ENCODE peak calls at places on chromosomes 4 and X, in nine cellular contexts. One of them, this sample, is unnamed.

GRCh38 chrX:51852621-51853020 is 40.8 kb upstream of the MAGED1 start:
- DNase-seq in suprapubic skin: no peak
- DNase-seq in HCT116: no peak
- DNase-seq in uterus: no peak
- DNase-seq in MM.1S: no peak
- DNase-seq in H9: no peak
- DNase-seq in naive thymus-derived CD4-positive, alpha-beta T cell: no peak
- DNase-seq in body of pancreas: no peak
- DNase-seq in adrenal gland: no peak
- DNase-seq in this sample: no peak

GRCh38 chr4:141962486-141962885 is 326.1 kb downstream of the IL15 start:
- DNase-seq in suprapubic skin: no peak
- DNase-seq in HCT116: no peak
- DNase-seq in uterus: no peak
- DNase-seq in MM.1S: no peak
- DNase-seq in H9: no peak
- DNase-seq in naive thymus-derived CD4-positive, alpha-beta T cell: no peak
- DNase-seq in body of pancreas: no peak
- DNase-seq in adrenal gland: no peak
- DNase-seq in this sample: no peak

GRCh38 chr4:6021831-6022606 is 3.8 kb upstream of the C4orf50 start:
- DNase-seq in suprapubic skin: no peak
- DNase-seq in HCT116: no peak
- DNase-seq in uterus: no peak
- DNase-seq in MM.1S: peak; percentile 64
- DNase-seq in H9: no peak
- DNase-seq in naive thymus-derived CD4-positive, alpha-beta T cell: no peak
- DNase-seq in body of pancreas: no peak
- DNase-seq in adrenal gland: no peak
- DNase-seq in this sample: no peak

GRCh38 chr4:137375111-137375850 is 157.0 kb downstream of the PCDH18 start:
- DNase-seq in suprapubic skin: no peak
- DNase-seq in HCT116: no peak
- DNase-seq in uterus: no peak
- DNase-seq in MM.1S: no peak
- DNase-seq in H9: no peak
- DNase-seq in naive thymus-derived CD4-positive, alpha-beta T cell: no peak
- DNase-seq in body of pancreas: no peak
- DNase-seq in adrenal gland: no peak
- DNase-seq in this sample: no peak

GRCh38 chr4:127586922-127587571 is 45.7 kb upstream of the INTU start:
- DNase-seq in suprapubic skin: no peak
- DNase-seq in HCT116: peak; percentile 38
- DNase-seq in uterus: no peak
- DNase-seq in MM.1S: peak; percentile 50
- DNase-seq in H9: peak; percentile 74
- DNase-seq in naive thymus-derived CD4-positive, alpha-beta T cell: no peak
- DNase-seq in body of pancreas: no peak
- DNase-seq in adrenal gland: no peak
- DNase-seq in this sample: no peak

GRCh38 chr4:78057135-78057599 is at the start of gene FRAS1:
- DNase-seq in suprapubic skin: peak; percentile 63
- DNase-seq in HCT116: no peak
- DNase-seq in uterus: peak; percentile 14
- DNase-seq in MM.1S: no peak
- DNase-seq in H9: peak; percentile 68
- DNase-seq in naive thymus-derived CD4-positive, alpha-beta T cell: no peak
- DNase-seq in body of pancreas: peak; percentile 38
- DNase-seq in adrenal gland: no peak
- DNase-seq in this sample: peak; percentile 4

GRCh38 chrX:53089224-53089842 is 4.6 kb upstream of the KANTR start:
- DNase-seq in suprapubic skin: peak; percentile 67
- DNase-seq in HCT116: peak; percentile 34
- DNase-seq in uterus: peak; percentile 56
- DNase-seq in MM.1S: peak; percentile 44
- DNase-seq in H9: no peak
- DNase-seq in naive thymus-derived CD4-positive, alpha-beta T cell: no peak
- DNase-seq in body of pancreas: peak; percentile 53
- DNase-seq in adrenal gland: peak; percentile 66
- DNase-seq in this sample: no peak

GRCh38 chr4:88285235-88285505 is 809 bp upstream of the PPM1K start:
- DNase-seq in suprapubic skin: no peak
- DNase-seq in HCT116: no peak
- DNase-seq in uterus: no peak
- DNase-seq in MM.1S: no peak
- DNase-seq in H9: no peak
- DNase-seq in naive thymus-derived CD4-positive, alpha-beta T cell: no peak
- DNase-seq in body of pancreas: no peak
- DNase-seq in adrenal gland: no peak
- DNase-seq in this sample: no peak

GRCh38 chrX:66016905-66017658 is 22.8 kb downstream of the VSIG4 start:
- DNase-seq in suprapubic skin: no peak
- DNase-seq in HCT116: no peak
- DNase-seq in uterus: no peak
- DNase-seq in MM.1S: no peak
- DNase-seq in H9: no peak
- DNase-seq in naive thymus-derived CD4-positive, alpha-beta T cell: no peak
- DNase-seq in body of pancreas: no peak
- DNase-seq in adrenal gland: no peak
- DNase-seq in this sample: no peak

GRCh38 chrX:113741744-113742143 is 842.1 kb upstream of the HTR2C start:
- DNase-seq in suprapubic skin: no peak
- DNase-seq in HCT116: peak; percentile 18
- DNase-seq in uterus: no peak
- DNase-seq in MM.1S: peak; percentile 68
- DNase-seq in H9: no peak
- DNase-seq in naive thymus-derived CD4-positive, alpha-beta T cell: no peak
- DNase-seq in body of pancreas: no peak
- DNase-seq in adrenal gland: no peak
- DNase-seq in this sample: no peak

GRCh38 chrX:153984351-153985178 is 12.0 kb downstream of the TMEM187 start:
- DNase-seq in suprapubic skin: no peak
- DNase-seq in HCT116: no peak
- DNase-seq in uterus: no peak
- DNase-seq in MM.1S: no peak
- DNase-seq in H9: no peak
- DNase-seq in naive thymus-derived CD4-positive, alpha-beta T cell: no peak
- DNase-seq in body of pancreas: no peak
- DNase-seq in adrenal gland: no peak
- DNase-seq in this sample: no peak

GRCh38 chr4:10656420-10656819 is 28.1 kb downstream of the CLNK start:
- DNase-seq in suprapubic skin: no peak
- DNase-seq in HCT116: no peak
- DNase-seq in uterus: no peak
- DNase-seq in MM.1S: no peak
- DNase-seq in H9: no peak
- DNase-seq in naive thymus-derived CD4-positive, alpha-beta T cell: no peak
- DNase-seq in body of pancreas: no peak
- DNase-seq in adrenal gland: no peak
- DNase-seq in this sample: no peak

GRCh38 chr4:150217192-150217591 is 138.9 kb downstream of the DCLK2 start:
- DNase-seq in suprapubic skin: no peak
- DNase-seq in HCT116: no peak
- DNase-seq in uterus: no peak
- DNase-seq in MM.1S: no peak
- DNase-seq in H9: no peak
- DNase-seq in naive thymus-derived CD4-positive, alpha-beta T cell: no peak
- DNase-seq in body of pancreas: no peak
- DNase-seq in adrenal gland: no peak
- DNase-seq in this sample: no peak

GRCh38 chr4:83150563-83151330 is 36.2 kb upstream of the PLAC8 start:
- DNase-seq in suprapubic skin: no peak
- DNase-seq in HCT116: no peak
- DNase-seq in uterus: peak; percentile 35
- DNase-seq in MM.1S: no peak
- DNase-seq in H9: no peak
- DNase-seq in naive thymus-derived CD4-positive, alpha-beta T cell: no peak
- DNase-seq in body of pancreas: no peak
- DNase-seq in adrenal gland: no peak
- DNase-seq in this sample: no peak

GRCh38 chr4:122874194-122874593 is 47.6 kb downstream of the FGF2 start:
- DNase-seq in suprapubic skin: no peak
- DNase-seq in HCT116: no peak
- DNase-seq in uterus: no peak
- DNase-seq in MM.1S: no peak
- DNase-seq in H9: no peak
- DNase-seq in naive thymus-derived CD4-positive, alpha-beta T cell: no peak
- DNase-seq in body of pancreas: no peak
- DNase-seq in adrenal gland: no peak
- DNase-seq in this sample: no peak

GRCh38 chrX:24396236-24396929 is 35.9 kb downstream of the SUPT20HL1 start:
- DNase-seq in suprapubic skin: no peak
- DNase-seq in HCT116: no peak
- DNase-seq in uterus: no peak
- DNase-seq in MM.1S: no peak
- DNase-seq in H9: no peak
- DNase-seq in naive thymus-derived CD4-positive, alpha-beta T cell: no peak
- DNase-seq in body of pancreas: no peak
- DNase-seq in adrenal gland: no peak
- DNase-seq in this sample: no peak

GRCh38 chr4:29131304-29131703 is 1588.9 kb upstream of the PCDH7 start:
- DNase-seq in suprapubic skin: no peak
- DNase-seq in HCT116: peak; percentile 1
- DNase-seq in uterus: no peak
- DNase-seq in MM.1S: no peak
- DNase-seq in H9: no peak
- DNase-seq in naive thymus-derived CD4-positive, alpha-beta T cell: no peak
- DNase-seq in body of pancreas: no peak
- DNase-seq in adrenal gland: no peak
- DNase-seq in this sample: no peak

GRCh38 chr4:119785963-119786362 is 157.4 kb upstream of the PDE5A start:
- DNase-seq in suprapubic skin: no peak
- DNase-seq in HCT116: peak; percentile 13
- DNase-seq in uterus: no peak
- DNase-seq in MM.1S: peak; percentile 46
- DNase-seq in H9: no peak
- DNase-seq in naive thymus-derived CD4-positive, alpha-beta T cell: no peak
- DNase-seq in body of pancreas: peak; percentile 21
- DNase-seq in adrenal gland: peak; percentile 37
- DNase-seq in this sample: no peak

GRCh38 chr4:175373031-175373430 is 439.0 kb downstream of the GPM6A start:
- DNase-seq in suprapubic skin: no peak
- DNase-seq in HCT116: no peak
- DNase-seq in uterus: no peak
- DNase-seq in MM.1S: no peak
- DNase-seq in H9: no peak
- DNase-seq in naive thymus-derived CD4-positive, alpha-beta T cell: no peak
- DNase-seq in body of pancreas: no peak
- DNase-seq in adrenal gland: no peak
- DNase-seq in this sample: no peak

GRCh38 chr4:34619531-34620109 is 1624.7 kb downstream of the ARAP2 start:
- DNase-seq in suprapubic skin: no peak
- DNase-seq in HCT116: no peak
- DNase-seq in uterus: no peak
- DNase-seq in MM.1S: no peak
- DNase-seq in H9: no peak
- DNase-seq in naive thymus-derived CD4-positive, alpha-beta T cell: no peak
- DNase-seq in body of pancreas: no peak
- DNase-seq in adrenal gland: no peak
- DNase-seq in this sample: no peak
- H3K27ac ChIP-seq in suprapubic skin: no peak overlapping the region
- H3K27ac ChIP-seq in HCT116: no peak overlapping the region
- H3K27ac ChIP-seq in uterus: no peak overlapping the region
- H3K27ac ChIP-seq in MM.1S: no peak overlapping the region
- H3K27ac ChIP-seq in H9: no peak overlapping the region
- H3K27ac ChIP-seq in naive thymus-derived CD4-positive, alpha-beta T cell: no peak overlapping the region
- H3K27ac ChIP-seq in body of pancreas: no peak overlapping the region
- H3K27ac ChIP-seq in adrenal gland: no peak overlapping the region
- H3K27ac ChIP-seq in this sample: no peak overlapping the region

GRCh38 chr4:76212301-76212700 is 1.3 kb downstream of the SCARB2 start:
- DNase-seq in suprapubic skin: no peak
- DNase-seq in HCT116: no peak
- DNase-seq in uterus: no peak
- DNase-seq in MM.1S: no peak
- DNase-seq in H9: no peak
- DNase-seq in naive thymus-derived CD4-positive, alpha-beta T cell: no peak
- DNase-seq in body of pancreas: no peak
- DNase-seq in adrenal gland: no peak
- DNase-seq in this sample: no peak

GRCh38 chr4:76211769-76212168 is 1.9 kb downstream of the SCARB2 start:
- DNase-seq in suprapubic skin: no peak
- DNase-seq in HCT116: no peak
- DNase-seq in uterus: no peak
- DNase-seq in MM.1S: no peak
- DNase-seq in H9: no peak
- DNase-seq in naive thymus-derived CD4-positive, alpha-beta T cell: no peak
- DNase-seq in body of pancreas: no peak
- DNase-seq in adrenal gland: no peak
- DNase-seq in this sample: no peak

GRCh38 chr4:76208005-76208765 is 5.4 kb downstream of the SCARB2 start:
- DNase-seq in suprapubic skin: peak; percentile 84
- DNase-seq in HCT116: no peak
- DNase-seq in uterus: peak; percentile 73
- DNase-seq in MM.1S: no peak
- DNase-seq in H9: no peak
- DNase-seq in naive thymus-derived CD4-positive, alpha-beta T cell: no peak
- DNase-seq in body of pancreas: peak; percentile 75
- DNase-seq in adrenal gland: peak; percentile 83
- DNase-seq in this sample: peak; percentile 83

GRCh38 chr4:76209876-76210275 is 3.7 kb downstream of the SCARB2 start:
- DNase-seq in suprapubic skin: no peak
- DNase-seq in HCT116: no peak
- DNase-seq in uterus: no peak
- DNase-seq in MM.1S: no peak
- DNase-seq in H9: no peak
- DNase-seq in naive thymus-derived CD4-positive, alpha-beta T cell: no peak
- DNase-seq in body of pancreas: no peak
- DNase-seq in adrenal gland: no peak
- DNase-seq in this sample: no peak

GRCh38 chr4:76210502-76210901 is 3.1 kb downstream of the SCARB2 start:
- DNase-seq in suprapubic skin: no peak
- DNase-seq in HCT116: no peak
- DNase-seq in uterus: no peak
- DNase-seq in MM.1S: peak; percentile 41
- DNase-seq in H9: no peak
- DNase-seq in naive thymus-derived CD4-positive, alpha-beta T cell: no peak
- DNase-seq in body of pancreas: no peak
- DNase-seq in adrenal gland: no peak
- DNase-seq in this sample: no peak
- H3K4me1 ChIP-seq in suprapubic skin: peaks cover 89% of the 10 kb centered on the region
- H3K4me1 ChIP-seq in HCT116: peaks cover 18% of the 10 kb centered on the region
- H3K4me1 ChIP-seq in uterus: peaks cover 10% of the 10 kb centered on the region
- H3K4me1 ChIP-seq in MM.1S: peaks cover 50% of the 10 kb centered on the region
- H3K4me1 ChIP-seq in H9: peaks cover 4% of the 10 kb centered on the region
- H3K4me1 ChIP-seq in naive thymus-derived CD4-positive, alpha-beta T cell: peaks cover 40% of the 10 kb centered on the region
- H3K4me1 ChIP-seq in body of pancreas: peaks cover 86% of the 10 kb centered on the region
- H3K4me1 ChIP-seq in adrenal gland: peaks cover 51% of the 10 kb centered on the region
- H3K4me1 ChIP-seq in this sample: peaks cover 82% of the 10 kb centered on the region

GRCh38 chr4:54016504-54016903 is 47.9 kb downstream of the CHIC2 start:
- DNase-seq in suprapubic skin: no peak
- DNase-seq in HCT116: no peak
- DNase-seq in uterus: no peak
- DNase-seq in MM.1S: no peak
- DNase-seq in H9: no peak
- DNase-seq in naive thymus-derived CD4-positive, alpha-beta T cell: no peak
- DNase-seq in body of pancreas: no peak
- DNase-seq in adrenal gland: no peak
- DNase-seq in this sample: no peak
- H3K27ac ChIP-seq in suprapubic skin: no peak overlapping the region
- H3K27ac ChIP-seq in HCT116: no peak overlapping the region
- H3K27ac ChIP-seq in uterus: no peak overlapping the region
- H3K27ac ChIP-seq in MM.1S: no peak overlapping the region
- H3K27ac ChIP-seq in H9: no peak overlapping the region
- H3K27ac ChIP-seq in naive thymus-derived CD4-positive, alpha-beta T cell: no peak overlapping the region
- H3K27ac ChIP-seq in body of pancreas: no peak overlapping the region
- H3K27ac ChIP-seq in adrenal gland: no peak overlapping the region
- H3K27ac ChIP-seq in this sample: no peak overlapping the region

GRCh38 chr4:151692443-151692782 is 68.4 kb downstream of the GATB start:
- DNase-seq in suprapubic skin: no peak
- DNase-seq in HCT116: no peak
- DNase-seq in uterus: no peak
- DNase-seq in MM.1S: no peak
- DNase-seq in H9: no peak
- DNase-seq in naive thymus-derived CD4-positive, alpha-beta T cell: no peak
- DNase-seq in body of pancreas: no peak
- DNase-seq in adrenal gland: no peak
- DNase-seq in this sample: peak; percentile 43
- H3K4me1 ChIP-seq in suprapubic skin: peaks cover 53% of the 10 kb centered on the region
- H3K4me1 ChIP-seq in HCT116: no peaks in the 10 kb centered on the region
- H3K4me1 ChIP-seq in uterus: no peaks in the 10 kb centered on the region
- H3K4me1 ChIP-seq in MM.1S: peaks cover 16% of the 10 kb centered on the region
- H3K4me1 ChIP-seq in H9: no peaks in the 10 kb centered on the region
- H3K4me1 ChIP-seq in naive thymus-derived CD4-positive, alpha-beta T cell: no peaks in the 10 kb centered on the region
- H3K4me1 ChIP-seq in body of pancreas: no peaks in the 10 kb centered on the region
- H3K4me1 ChIP-seq in adrenal gland: no peaks in the 10 kb centered on the region
- H3K4me1 ChIP-seq in this sample: peaks cover 80% of the 10 kb centered on the region

This sample was measured in gastrocnemius medialis.